ENCODE peak calls at places on chromosomes 1 and 21, in six cellular contexts. V, F, X, H, Q and Y are unnamed samples.

GRCh38 chr1:150429805-150430204 is 57.4 kb upstream of the TARS2 start:
- DNase-seq in V (no peak), F (no peak), X (no peak), H (no peak), Q (no peak), Y (no peak)

GRCh38 chr1:168920456-168921094 is 185.9 kb upstream of the ATP1B1 start:
- DNase-seq in V (no peak), F (no peak), X (peak; percentile 9), H (no peak), Q (no peak), Y (peak; percentile 64)

GRCh38 chr1:160844447-160845232 is 18.0 kb downstream of the CD244 start:
- DNase-seq in V (no peak), F (no peak), X (no peak), H (no peak), Q (no peak), Y (no peak)

GRCh38 chr1:63411081-63411480 is 43.7 kb downstream of the ALG6 start:
- DNase-seq in V (no peak), F (no peak), X (no peak), H (no peak), Q (no peak), Y (no peak)

GRCh38 chr21:40049031-40049958 is 182.1 kb downstream of the PCP4 start:
- DNase-seq in V (no peak), F (peak; percentile 39), X (peak; percentile 17), H (no peak), Q (peak; percentile 37), Y (no peak)

GRCh38 chr1:230288641-230289349 is 137.3 kb downstream of the PGBD5 start:
- DNase-seq in V (no peak), F (no peak), X (no peak), H (no peak), Q (no peak), Y (no peak)

GRCh38 chr1:112718691-112719418 is 3.7 kb upstream of the PPM1J start:
- DNase-seq in V (peak; percentile 75), F (no peak), X (peak; percentile 59), H (peak; percentile 89), Q (peak; percentile 92), Y (no peak)

GRCh38 chr1:106755682-106756406 is 300.6 kb upstream of the PRMT6 start:
- DNase-seq in V (no peak), F (no peak), X (no peak), H (no peak), Q (no peak), Y (no peak)

GRCh38 chr21:33384851-33385331 is 18.3 kb upstream of the IFNGR2 start:
- DNase-seq in V (no peak), F (no peak), X (no peak), H (no peak), Q (no peak), Y (no peak)

GRCh38 chr1:6496360-6496704 is 4.9 kb upstream of the PLEKHG5 start:
- DNase-seq in V (peak; percentile 31), F (no peak), X (no peak), H (no peak), Q (no peak), Y (no peak)

GRCh38 chr1:202807926-202808757 is at the start of gene KDM5B:
- DNase-seq in V (peak; percentile 75), F (no peak), X (peak; percentile 46), H (peak; percentile 88), Q (peak; percentile 63), Y (peak; percentile 61)

GRCh38 chr1:212609701-212610574 is 1.4 kb downstream of the ATF3 start:
- DNase-seq in V (no peak), F (no peak), X (peak; percentile 25), H (no peak), Q (peak; percentile 40), Y (no peak)

GRCh38 chr1:59903136-59903754 is 23.3 kb downstream of the CYP2J2 start:
- DNase-seq in V (no peak), F (no peak), X (no peak), H (peak; percentile 52), Q (peak; percentile 45), Y (no peak)

GRCh38 chr1:223878598-223879325 is 33.0 kb upstream of the TP53BP2 start:
- DNase-seq in V (no peak), F (no peak), X (no peak), H (no peak), Q (no peak), Y (no peak)

DNA sequence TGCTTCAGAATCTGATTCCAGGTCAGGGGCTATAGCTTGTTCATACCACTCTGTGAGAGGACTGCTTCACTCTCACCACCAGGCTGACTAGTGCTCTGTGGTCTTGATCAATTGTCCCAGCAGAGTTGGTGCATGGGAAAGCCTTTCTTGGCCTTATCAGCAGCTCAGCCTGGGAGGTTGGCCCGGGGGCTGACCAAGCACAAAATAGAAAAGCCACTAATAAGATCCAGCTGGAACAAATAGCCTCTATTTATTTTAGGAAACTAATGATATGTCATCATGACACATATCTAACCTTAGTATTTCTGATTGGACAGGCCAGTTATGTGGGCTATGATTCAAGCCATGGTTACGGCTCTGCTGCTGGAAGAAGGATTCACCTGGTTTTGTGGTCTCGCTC is 134.2 kb downstream of the GDAP2 start:
- DNase-seq in V (peak; percentile 31), F (no peak), X (no peak), H (no peak), Q (no peak), Y (no peak)
- TF ChIP-seq CTCF in V (peak; percentile 18), F (no peak), X (no peak), H (no peak), Q (no peak), Y (no peak)

DNA sequence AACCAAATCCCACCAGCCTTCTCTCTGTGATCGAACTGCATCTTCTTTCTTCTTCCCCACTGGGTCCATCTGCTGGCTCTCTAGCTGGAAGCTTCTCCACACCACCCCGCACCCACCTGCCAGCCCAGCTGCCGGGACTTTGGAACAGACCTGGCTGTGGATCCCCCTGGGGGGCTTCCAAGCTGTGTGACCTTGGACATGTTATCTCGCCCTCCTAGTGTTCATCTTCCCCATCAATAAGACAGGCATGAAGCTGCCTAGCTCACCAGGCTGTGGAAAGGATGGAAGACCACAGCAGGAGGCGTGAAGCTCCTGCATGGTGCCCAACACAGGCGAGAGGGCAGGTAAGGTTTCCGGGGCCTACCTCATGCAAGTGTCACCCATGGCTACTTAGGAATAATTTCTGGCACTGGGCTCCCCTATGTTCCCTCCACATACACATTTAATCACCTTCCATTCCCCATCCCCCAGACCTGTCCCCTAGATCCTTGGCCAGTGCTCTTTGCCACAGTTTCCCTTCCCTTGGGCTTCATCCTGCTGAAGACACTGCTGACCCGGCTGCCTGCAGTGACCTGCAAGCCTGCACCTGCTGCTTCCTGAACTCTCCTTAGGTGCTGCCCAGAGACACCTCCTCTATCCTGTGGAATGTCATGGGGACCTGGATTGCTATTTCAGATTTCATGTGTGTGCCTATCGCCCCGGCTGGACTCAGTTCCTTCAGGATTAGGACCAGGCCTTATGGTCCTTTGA is 13.2 kb upstream of the C2CD2 start:
- DNase-seq in V (no peak), F (no peak), X (peak; percentile 2), H (peak; percentile 37), Q (no peak), Y (peak; percentile 47)
- H3K27ac ChIP-seq in V (no peak overlapping the region), F (no peak overlapping the region), X (no peak overlapping the region), H (no peak overlapping the region), Q (no peak overlapping the region), Y (no peak overlapping the region)

GRCh38 chr1:204447220-204447619 is 35.6 kb upstream of the PPP1R15B start:
- DNase-seq in V (no peak), F (no peak), X (no peak), H (no peak), Q (no peak), Y (no peak)

GRCh38 chr1:204447736-204448135 is 36.1 kb upstream of the PPP1R15B start:
- DNase-seq in V (no peak), F (no peak), X (no peak), H (no peak), Q (no peak), Y (no peak)

GRCh38 chr1:204445860-204446412 is 34.3 kb upstream of the PPP1R15B start:
- DNase-seq in V (no peak), F (no peak), X (no peak), H (peak; percentile 99), Q (peak; percentile 14), Y (no peak)

GRCh38 chr1:204448321-204448964 is 36.8 kb upstream of the PPP1R15B start:
- DNase-seq in V (no peak), F (no peak), X (no peak), H (no peak), Q (no peak), Y (no peak)

DNA sequence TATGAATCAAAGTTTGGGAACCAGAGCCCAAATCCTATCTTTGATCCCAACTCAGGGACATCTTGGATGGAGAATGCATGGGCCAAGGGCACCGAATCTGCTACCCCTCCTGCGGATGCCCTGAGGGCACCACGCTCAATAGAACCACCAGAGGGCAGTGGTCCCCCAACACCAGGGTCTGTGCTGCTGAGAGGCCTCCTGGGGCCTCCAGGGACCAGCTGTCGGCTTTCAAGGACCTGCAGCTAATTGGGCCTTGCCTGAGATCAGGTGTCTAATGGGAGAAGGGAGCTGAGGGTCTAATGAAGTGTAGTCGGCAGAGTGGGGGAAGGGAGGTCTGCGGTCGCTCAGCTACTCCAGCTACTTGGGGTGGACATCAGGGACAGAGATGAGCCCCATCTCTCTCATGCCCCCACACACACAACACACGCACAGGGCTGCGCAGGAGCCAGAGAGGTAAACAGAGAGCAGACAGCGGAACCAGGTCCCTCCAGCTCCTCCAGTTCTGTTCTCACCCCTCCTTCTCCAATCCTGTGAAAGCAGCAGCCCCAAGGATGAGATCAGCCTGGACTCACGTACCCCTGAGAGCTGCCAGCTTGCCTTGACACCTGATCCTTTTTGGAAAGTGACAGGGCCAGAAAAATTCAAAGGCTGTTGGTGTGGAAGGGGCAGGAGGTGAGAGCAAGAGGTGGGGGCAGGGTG is 34.9 kb upstream of the PPP1R15B start:
- DNase-seq in V (peak; percentile 78), F (no peak), X (peak; percentile 62), H (peak; percentile 95), Q (peak; percentile 80), Y (no peak)
- TF ChIP-seq CTCF in V (peak; percentile 80), F (peak; percentile 84), X (peak; percentile 85), H (peak; percentile 97), Q (peak; percentile 82), Y (peak; percentile 73)

GRCh38 chr1:29971703-29972102 is 735.4 kb downstream of the PTPRU start:
- DNase-seq in V (no peak), F (no peak), X (no peak), H (peak; percentile 14), Q (no peak), Y (peak; percentile 34)

GRCh38 chr1:29966526-29967045 is 730.3 kb downstream of the PTPRU start:
- DNase-seq in V (no peak), F (no peak), X (no peak), H (peak; percentile 40), Q (no peak), Y (no peak)

GRCh38 chr1:29970747-29971325 is 734.5 kb downstream of the PTPRU start:
- DNase-seq in V (no peak), F (no peak), X (no peak), H (peak; percentile 30), Q (no peak), Y (peak; percentile 16)

GRCh38 chr1:29967261-29967660 is 730.9 kb downstream of the PTPRU start:
- DNase-seq in V (no peak), F (no peak), X (no peak), H (peak; percentile 35), Q (no peak), Y (no peak)

DNA sequence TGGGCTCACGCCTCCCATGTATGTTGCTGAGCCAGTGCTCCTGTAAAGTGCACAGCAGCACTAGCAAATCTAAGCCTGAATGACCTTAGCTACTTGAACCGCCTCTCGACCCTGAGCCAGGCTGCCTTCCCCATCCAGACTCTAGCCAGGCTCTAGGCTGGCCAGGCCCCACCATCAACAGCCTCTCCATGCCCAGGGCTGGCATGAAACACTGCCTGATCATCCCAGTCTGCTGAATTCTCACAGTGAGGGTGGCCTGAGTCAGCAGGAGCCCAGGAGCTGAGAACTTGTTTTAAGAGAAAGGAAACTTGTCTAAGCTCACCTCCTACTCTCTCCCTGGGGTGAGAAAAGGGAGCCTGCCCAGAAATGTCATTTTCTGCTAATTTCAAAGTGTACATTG is 733.3 kb downstream of the PTPRU start:
- DNase-seq in V (no peak), F (no peak), X (no peak), H (peak; percentile 7), Q (no peak), Y (no peak)
- H3K27ac ChIP-seq in V (no peak overlapping the region), F (no peak overlapping the region), X (no peak overlapping the region), H (no peak overlapping the region), Q (no peak overlapping the region), Y (no peak overlapping the region)